ENCODE peak calls at places on chromosomes 11 and 22, in eight cellular contexts. J is T-helper 17 cell; T is neuronal stem cell; E is IMR-90; B is Caco-2; G is CD4-positive, alpha-beta memory T cell; N is HCT116; O is CD8-positive, alpha-beta memory T cell. H is an unnamed sample. For H3K9me3, the result is how much of the 10 kb centered on the place peaks cover.

GRCh38 chr11:64805481-64805880 is 2.5 kb upstream of the MAP4K2 start:
- DNase-seq in J (no peak), T (no peak), E (no peak), B (no peak), G (no peak), N (no peak), O (no peak), H (no peak)

GRCh38 chr22:39528080-39528661 is 4.4 kb downstream of the RPS19BP1 start:
- DNase-seq in J (no peak), T (no peak), E (no peak), B (peak), G (no peak), N (no peak), O (no peak), H (no peak)

GRCh38 chr11:63917685-63918523 is 940 bp upstream of the RCOR2 start:
- DNase-seq in J (no peak), T (peak), E (no peak), B (no peak), G (no peak), N (peak), O (peak), H (no peak)

GRCh38 chr22:28943501-28943879 is 60.1 kb downstream of the ZNRF3 start:
- DNase-seq in J (no peak), T (no peak), E (no peak), B (no peak), G (no peak), N (no peak), O (no peak), H (no peak)

GRCh38 chr22:17754233-17754925 is 19.9 kb downstream of the BID start:
- DNase-seq in J (no peak), T (no peak), E (no peak), B (no peak), G (no peak), N (no peak), O (no peak), H (no peak)

GRCh38 chr11:30016588-30017363 is at the start of gene KCNA4:
- DNase-seq in J (no peak), T (peak), E (no peak), B (no peak), G (no peak), N (no peak), O (no peak), H (no peak)

GRCh38 chr11:61840371-61840770 is 12.3 kb downstream of the FADS2 start:
- DNase-seq in J (no peak), T (no peak), E (no peak), B (no peak), G (no peak), N (no peak), O (no peak), H (no peak)

GRCh38 chr11:65773784-65774411 is 6.9 kb downstream of the AP5B1 start:
- DNase-seq in J (no peak), T (no peak), E (no peak), B (no peak), G (no peak), N (no peak), O (no peak), H (no peak)

GRCh38 chr22:36253523-36254490 is 874 bp downstream of the APOL1 start:
- DNase-seq in J (no peak), T (no peak), E (no peak), B (no peak), G (no peak), N (no peak), O (no peak), H (no peak)

GRCh38 chr22:40782521-40782920 is 36.6 kb downstream of the SLC25A17 start:
- DNase-seq in J (no peak), T (no peak), E (no peak), B (no peak), G (no peak), N (no peak), O (no peak), H (no peak)

GRCh38 chr11:66851698-66852465 is 5.0 kb upstream of the LRFN4 start:
- DNase-seq in J (no peak), T (no peak), E (no peak), B (no peak), G (no peak), N (no peak), O (no peak), H (no peak)

GRCh38 chr11:77158041-77158695 is 30.1 kb downstream of the MYO7A start:
- DNase-seq in J (no peak), T (no peak), E (no peak), B (no peak), G (no peak), N (no peak), O (no peak), H (no peak)

GRCh38 chr22:50697667-50698506 is 25.3 kb downstream of the SHANK3 start:
- DNase-seq in J (no peak), T (no peak), E (no peak), B (no peak), G (no peak), N (no peak), O (no peak), H (no peak)

GRCh38 chr11:134559617-134559992 is 147.6 kb upstream of the B3GAT1 start:
- DNase-seq in J (no peak), T (no peak), E (no peak), B (no peak), G (no peak), N (no peak), O (no peak), H (no peak)

GRCh38 chr22:24938741-24939341 is 7.7 kb downstream of the LHFPL7 start:
- DNase-seq in J (no peak), T (no peak), E (peak), B (peak), G (peak), N (no peak), O (peak), H (no peak)

GRCh38 chr11:11311169-11311568 is 41.9 kb downstream of the CSNK2A3 start:
- DNase-seq in J (no peak), T (no peak), E (no peak), B (no peak), G (no peak), N (no peak), O (no peak), H (no peak)

GRCh38 chr11:45296085-45296484 is 9.9 kb upstream of the SYT13 start:
- DNase-seq in J (no peak), T (no peak), E (no peak), B (no peak), G (no peak), N (no peak), O (no peak), H (no peak)

GRCh38 chr11:2378527-2379210 is 1.6 kb downstream of the CD81 start:
- DNase-seq in J (no peak), T (no peak), E (peak), B (no peak), G (no peak), N (no peak), O (no peak), H (no peak)

GRCh38 chr11:65310215-65310614 is 4.5 kb upstream of the CDC42EP2 start:
- DNase-seq in J (no peak), T (no peak), E (no peak), B (no peak), G (no peak), N (no peak), O (no peak), H (no peak)

GRCh38 chr11:80167766-80168165 is 726.9 kb upstream of the TENM4 start:
- DNase-seq in J (no peak), T (peak), E (no peak), B (no peak), G (no peak), N (no peak), O (no peak), H (no peak)

GRCh38 chr11:11444027-11444799 is 91.2 kb upstream of the CSNK2A3 start:
- DNase-seq in J (no peak), T (no peak), E (peak), B (no peak), G (no peak), N (no peak), O (no peak), H (no peak)

GRCh38 chr22:47631571-47632102 is 869.2 kb downstream of the TBC1D22A start:
- DNase-seq in J (no peak), T (no peak), E (no peak), B (peak), G (no peak), N (peak), O (no peak), H (no peak)

GRCh38 chr11:86395061-86395551 is 20.4 kb downstream of the CCDC81 start:
- DNase-seq in J (no peak), T (no peak), E (peak), B (no peak), G (no peak), N (no peak), O (no peak), H (no peak)

GRCh38 chr22:28008649-28009048 is 89.6 kb upstream of the PITPNB start:
- DNase-seq in J (no peak), T (no peak), E (no peak), B (no peak), G (no peak), N (no peak), O (no peak), H (no peak)

GRCh38 chr11:63404536-63404935 is 35.0 kb downstream of the SLC22A9 start:
- DNase-seq in J (no peak), T (no peak), E (no peak), B (peak), G (no peak), N (no peak), O (no peak), H (no peak)

GRCh38 chr11:79013509-79013908 is 427.3 kb downstream of the TENM4 start:
- DNase-seq in J (no peak), T (no peak), E (peak), B (no peak), G (no peak), N (no peak), O (no peak), H (no peak)

GRCh38 chr11:74195828-74196227 is 24.7 kb downstream of the PPME1 start:
- DNase-seq in J (no peak), T (no peak), E (peak), B (no peak), G (no peak), N (no peak), O (no peak), H (no peak)

GRCh38 chr11:16082532-16083055 is 273.8 kb downstream of the SOX6 start:
- DNase-seq in J (no peak), T (no peak), E (peak), B (no peak), G (no peak), N (no peak), O (no peak), H (no peak)

GRCh38 chr11:116881153-116881552 is 43.7 kb upstream of the APOA1 start:
- DNase-seq in J (no peak), T (no peak), E (no peak), B (no peak), G (no peak), N (no peak), O (no peak), H (no peak)

GRCh38 chr11:3218483-3219280 is at the start of gene MRGPRG:
- DNase-seq in J (no peak), T (no peak), E (no peak), B (no peak), G (no peak), N (no peak), O (no peak), H (no peak)

GRCh38 chr11:96338910-96339703 is 3.9 kb downstream of the MAML2 start:
- DNase-seq in J (peak), T (no peak), E (peak), B (no peak), G (peak), N (no peak), O (peak), H (no peak)

GRCh38 chr11:113147249-113147648 is 167.1 kb upstream of the TTC12 start:
- DNase-seq in J (no peak), T (peak), E (no peak), B (no peak), G (no peak), N (no peak), O (no peak), H (no peak)

GRCh38 chr11:41613321-41613720 is 153.9 kb upstream of the LRRC4C start:
- DNase-seq in J (no peak), T (no peak), E (no peak), B (no peak), G (no peak), N (no peak), O (no peak), H (no peak)

GRCh38 chr11:41612415-41612814 is 153.0 kb upstream of the LRRC4C start:
- DNase-seq in J (no peak), T (no peak), E (no peak), B (peak), G (no peak), N (no peak), O (no peak), H (no peak)
- H3K9me3 ChIP-seq in J (under half), T (under half), E (under half), B (under half), G (under half), N (under half), O (under half), H (under half)

GRCh38 chr22:49382451-49382735 is 445.3 kb downstream of the BRD1 start:
- DNase-seq in J (no peak), T (no peak), E (no peak), B (no peak), G (no peak), N (no peak), O (no peak), H (no peak)

GRCh38 chr22:49377306-49377705 is 450.4 kb downstream of the BRD1 start:
- DNase-seq in J (no peak), T (no peak), E (no peak), B (no peak), G (no peak), N (no peak), O (no peak), H (no peak)

GRCh38 chr22:49380095-49380827 is 447.4 kb downstream of the BRD1 start:
- DNase-seq in J (no peak), T (no peak), E (no peak), B (no peak), G (no peak), N (no peak), O (no peak), H (no peak)

GRCh38 chr22:49380828-49381114 is 446.9 kb downstream of the BRD1 start:
- DNase-seq in J (no peak), T (no peak), E (no peak), B (no peak), G (no peak), N (no peak), O (no peak), H (no peak)

GRCh38 chr22:49381595-49382450 is 445.9 kb downstream of the BRD1 start:
- DNase-seq in J (no peak), T (no peak), E (no peak), B (no peak), G (no peak), N (no peak), O (no peak), H (no peak)
- H3K9me3 ChIP-seq in J (under half), T (under half), E (under half), B (under half), G (under half), N (under half), O (under half), H (under half)

DNA sequence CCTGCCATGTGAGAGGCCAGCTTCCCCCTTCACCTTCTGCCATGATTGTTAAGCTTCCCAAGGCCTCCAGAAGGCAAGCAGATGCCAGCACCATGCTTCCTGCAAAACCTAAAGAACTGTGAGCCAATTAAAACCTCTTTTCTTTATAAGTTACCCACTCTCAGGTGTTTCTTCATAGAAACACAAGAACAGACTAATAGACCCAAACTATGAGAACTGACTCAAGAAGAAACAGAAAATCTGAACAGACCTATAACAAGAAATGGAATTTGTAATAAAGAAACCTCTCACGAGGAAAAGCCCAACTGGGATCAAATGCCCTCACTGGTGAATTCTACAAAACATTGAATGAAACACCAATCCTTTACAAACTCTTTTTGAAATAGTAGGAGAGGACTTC is 12.0 kb downstream of the NPAT start:
- DNase-seq in J (no peak), T (no peak), E (no peak), B (no peak), G (no peak), N (no peak), O (no peak), H (no peak)
- H3K9me3 ChIP-seq in J (under half), T (under half), E (under half), B (under half), G (under half), N (under half), O (under half), H (under half)

DNA sequence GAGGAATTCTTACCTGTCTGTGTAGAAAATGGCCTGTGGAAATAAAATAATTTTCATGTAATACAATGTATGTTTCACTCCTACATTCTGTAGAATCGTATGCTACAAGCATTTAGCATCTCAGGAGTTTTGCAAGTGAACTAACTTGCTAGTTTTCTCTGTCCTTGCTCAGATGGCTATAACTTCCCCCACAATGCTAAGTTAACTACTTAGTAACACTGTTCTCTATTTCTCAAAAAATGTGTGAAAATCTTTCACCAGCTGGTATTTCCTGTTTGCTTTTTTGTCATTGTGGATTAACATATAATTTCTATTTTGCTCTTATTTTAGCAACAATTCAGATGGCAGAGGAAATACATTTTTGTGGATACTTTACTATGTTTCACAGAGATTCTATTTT is 4.4 kb downstream of the OR4S2 start:
- DNase-seq in J (no peak), T (no peak), E (no peak), B (no peak), G (no peak), N (no peak), O (no peak), H (no peak)
- H3K9me3 ChIP-seq in J (under half), T (under half), E (under half), B (under half), G (under half), N (under half), O (under half), H (under half)

GRCh38 chr11:35338928-35339327 is 80.4 kb downstream of the SLC1A2 start:
- DNase-seq in J (no peak), T (no peak), E (peak), B (no peak), G (no peak), N (no peak), O (no peak), H (no peak)

GRCh38 chr11:35337136-35337918 is 82.0 kb downstream of the SLC1A2 start:
- DNase-seq in J (no peak), T (no peak), E (peak), B (no peak), G (no peak), N (peak), O (no peak), H (no peak)

GRCh38 chr11:35335226-35335625 is 84.1 kb downstream of the SLC1A2 start:
- DNase-seq in J (no peak), T (no peak), E (no peak), B (no peak), G (no peak), N (no peak), O (no peak), H (no peak)

GRCh38 chr11:35340101-35340500 is 79.3 kb downstream of the SLC1A2 start:
- DNase-seq in J (no peak), T (no peak), E (no peak), B (no peak), G (no peak), N (no peak), O (no peak), H (no peak)

GRCh38 chr11:35337919-35338316 is 81.4 kb downstream of the SLC1A2 start:
- DNase-seq in J (no peak), T (no peak), E (no peak), B (no peak), G (no peak), N (no peak), O (no peak), H (no peak)
- H3K9me3 ChIP-seq in J (under half), T (under half), E (under half), B (under half), G (under half), N (under half), O (under half), H (under half)

DNA sequence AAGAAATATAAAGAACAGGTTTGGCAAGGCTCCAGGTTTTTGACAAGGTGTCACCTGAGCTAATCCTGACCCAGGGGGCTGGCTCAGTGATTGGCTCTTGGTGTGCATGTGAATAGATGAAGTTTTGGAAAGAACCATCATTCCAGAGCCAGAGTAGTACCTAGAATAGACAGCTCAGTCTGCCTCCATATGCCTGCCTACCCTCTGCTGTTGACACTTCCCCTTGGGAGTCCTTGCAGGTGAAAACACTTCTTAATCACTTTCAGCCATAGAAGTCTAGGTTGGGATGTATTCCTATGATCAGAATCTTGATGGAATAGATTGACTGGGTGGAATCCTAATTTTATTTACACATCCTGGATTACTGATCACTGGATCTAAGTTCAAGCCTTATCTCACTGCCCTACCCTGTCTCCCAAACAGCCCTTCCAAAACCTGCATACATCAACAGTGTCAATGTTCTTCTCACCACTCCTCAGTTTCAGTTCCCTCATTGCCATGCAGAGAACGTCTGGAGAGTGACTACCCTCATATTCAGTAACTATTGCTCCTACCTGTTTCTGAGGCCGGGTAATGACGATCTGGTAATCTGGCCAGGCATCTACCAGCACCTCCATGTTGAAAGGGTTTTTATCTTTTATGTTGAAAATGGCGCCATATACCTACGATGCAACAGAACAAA is 6.7 kb downstream of the GLYATL2 start:
- DNase-seq in J (no peak), T (no peak), E (no peak), B (no peak), G (no peak), N (no peak), O (no peak), H (no peak)
- H3K9me3 ChIP-seq in J (under half), T (under half), E (under half), B (under half), G (under half), N (under half), O (under half), H (under half)